ENCODE peak calls at places on chromosomes 4 and X, in five cellular contexts. One of them, this sample, is unnamed.

GRCh38 chr4:123597586-123597985 is 201.0 kb downstream of the SPRY1 start:
- DNase-seq in AG09319: no peak
- DNase-seq in upper lobe of left lung: no peak
- DNase-seq in CD4-positive, alpha-beta T cell: no peak
- DNase-seq in GM13976: no peak
- DNase-seq in this sample: no peak

GRCh38 chrX:53122013-53122412 is 28.1 kb downstream of the KANTR start:
- DNase-seq in AG09319: no peak
- DNase-seq in upper lobe of left lung: no peak
- DNase-seq in GM13976: no peak
- DNase-seq in CD4-positive, alpha-beta T cell: no peak
- DNase-seq in this sample: no peak

GRCh38 chr4:148097811-148098210 is 344.4 kb downstream of the NR3C2 start:
- DNase-seq in upper lobe of left lung: no peak
- DNase-seq in GM13976: no peak
- DNase-seq in CD4-positive, alpha-beta T cell: no peak
- DNase-seq in AG09319: no peak
- DNase-seq in this sample: no peak

GRCh38 chrX:50770702-50771101 is 43.3 kb downstream of the SHROOM4 start:
- DNase-seq in CD4-positive, alpha-beta T cell: no peak
- DNase-seq in upper lobe of left lung: peak; percentile 78
- DNase-seq in GM13976: no peak
- DNase-seq in AG09319: no peak
- DNase-seq in this sample: no peak

GRCh38 chr4:81523672-81524436 is 52.1 kb upstream of the RASGEF1B start:
- DNase-seq in upper lobe of left lung: no peak
- DNase-seq in AG09319: no peak
- DNase-seq in CD4-positive, alpha-beta T cell: no peak
- DNase-seq in GM13976: peak; percentile 3
- DNase-seq in this sample: no peak

GRCh38 chr4:99723555-99724450 is 66.2 kb upstream of the C4orf54 start:
- DNase-seq in GM13976: no peak
- DNase-seq in CD4-positive, alpha-beta T cell: no peak
- DNase-seq in upper lobe of left lung: peak; percentile 75
- DNase-seq in AG09319: no peak
- DNase-seq in this sample: no peak

GRCh38 chr4:129708776-129709175 is 612.8 kb downstream of the C4orf33 start:
- DNase-seq in upper lobe of left lung: no peak
- DNase-seq in GM13976: no peak
- DNase-seq in AG09319: no peak
- DNase-seq in CD4-positive, alpha-beta T cell: no peak
- DNase-seq in this sample: no peak

GRCh38 chrX:72712094-72712755 is 1.9 kb downstream of the PHKA1 start:
- DNase-seq in GM13976: no peak
- DNase-seq in CD4-positive, alpha-beta T cell: no peak
- DNase-seq in AG09319: no peak
- DNase-seq in upper lobe of left lung: no peak
- DNase-seq in this sample: no peak

GRCh38 chr4:116358633-116359222 is 726.6 kb downstream of the TRAM1L1 start:
- DNase-seq in CD4-positive, alpha-beta T cell: no peak
- DNase-seq in GM13976: peak; percentile 51
- DNase-seq in AG09319: peak; percentile 29
- DNase-seq in upper lobe of left lung: peak; percentile 62
- DNase-seq in this sample: peak; percentile 44

GRCh38 chr4:146640021-146640425 is 1.3 kb downstream of the POU4F2 start:
- DNase-seq in upper lobe of left lung: no peak
- DNase-seq in CD4-positive, alpha-beta T cell: no peak
- DNase-seq in GM13976: no peak
- DNase-seq in AG09319: no peak
- DNase-seq in this sample: no peak

GRCh38 chr4:129358571-129358970 is 262.6 kb downstream of the C4orf33 start:
- DNase-seq in upper lobe of left lung: no peak
- DNase-seq in AG09319: peak; percentile 20
- DNase-seq in GM13976: no peak
- DNase-seq in CD4-positive, alpha-beta T cell: no peak
- DNase-seq in this sample: no peak

GRCh38 chr4:2852481-2852881 is 8.8 kb downstream of the ADD1 start:
- DNase-seq in AG09319: no peak
- DNase-seq in upper lobe of left lung: peak; percentile 48
- DNase-seq in GM13976: peak; percentile 45
- DNase-seq in CD4-positive, alpha-beta T cell: peak; percentile 40
- DNase-seq in this sample: no peak

GRCh38 chr4:3781193-3781886 is 15.2 kb downstream of the ADRA2C start:
- DNase-seq in AG09319: no peak
- DNase-seq in upper lobe of left lung: no peak
- DNase-seq in CD4-positive, alpha-beta T cell: no peak
- DNase-seq in GM13976: no peak
- DNase-seq in this sample: no peak

GRCh38 chr4:177737387-177737965 is 295.2 kb upstream of the AGA start:
- DNase-seq in GM13976: no peak
- DNase-seq in upper lobe of left lung: no peak
- DNase-seq in CD4-positive, alpha-beta T cell: no peak
- DNase-seq in AG09319: no peak
- DNase-seq in this sample: no peak

GRCh38 chr4:104722467-104722866 is 227.8 kb upstream of the CXXC4 start:
- DNase-seq in CD4-positive, alpha-beta T cell: no peak
- DNase-seq in GM13976: no peak
- DNase-seq in upper lobe of left lung: no peak
- DNase-seq in AG09319: no peak
- DNase-seq in this sample: no peak

GRCh38 chr4:164956766-164957643 is 20.5 kb downstream of the TRIM61 start:
- DNase-seq in GM13976: peak; percentile 93
- DNase-seq in upper lobe of left lung: peak; percentile 93
- DNase-seq in CD4-positive, alpha-beta T cell: peak; percentile 71
- DNase-seq in AG09319: no peak
- DNase-seq in this sample: peak; percentile 88

GRCh38 chr4:184385705-184386141 is 88.6 kb downstream of the IRF2 start:
- DNase-seq in CD4-positive, alpha-beta T cell: no peak
- DNase-seq in upper lobe of left lung: peak; percentile 62
- DNase-seq in AG09319: no peak
- DNase-seq in GM13976: no peak
- DNase-seq in this sample: no peak

GRCh38 chr4:67820903-67821302 is 62.9 kb downstream of the TMPRSS11D start:
- DNase-seq in GM13976: no peak
- DNase-seq in upper lobe of left lung: no peak
- DNase-seq in CD4-positive, alpha-beta T cell: no peak
- DNase-seq in AG09319: no peak
- DNase-seq in this sample: no peak

GRCh38 chr4:7772708-7773385 is 166.8 kb downstream of the AFAP1 start:
- DNase-seq in AG09319: no peak
- DNase-seq in CD4-positive, alpha-beta T cell: no peak
- DNase-seq in GM13976: no peak
- DNase-seq in upper lobe of left lung: no peak
- DNase-seq in this sample: no peak

GRCh38 chr4:3339566-3339965 is 46.7 kb downstream of the RGS12 start:
- DNase-seq in upper lobe of left lung: no peak
- DNase-seq in CD4-positive, alpha-beta T cell: no peak
- DNase-seq in AG09319: no peak
- DNase-seq in GM13976: no peak
- DNase-seq in this sample: no peak

GRCh38 chr4:86921608-86922252 is 13.1 kb upstream of the AFF1 start:
- DNase-seq in GM13976: no peak
- DNase-seq in upper lobe of left lung: no peak
- DNase-seq in AG09319: no peak
- DNase-seq in CD4-positive, alpha-beta T cell: no peak
- DNase-seq in this sample: no peak

GRCh38 chrX:148069759-148070503 is 88.8 kb downstream of the FMR1NB start:
- DNase-seq in GM13976: peak; percentile 14
- DNase-seq in upper lobe of left lung: no peak
- DNase-seq in AG09319: no peak
- DNase-seq in CD4-positive, alpha-beta T cell: no peak
- DNase-seq in this sample: no peak

GRCh38 chrX:47200385-47201150 is 6.9 kb downstream of the UBA1 start:
- DNase-seq in GM13976: no peak
- DNase-seq in CD4-positive, alpha-beta T cell: no peak
- DNase-seq in AG09319: peak; percentile 73
- DNase-seq in upper lobe of left lung: no peak
- DNase-seq in this sample: no peak

GRCh38 chrX:13732246-13733067 is 2.0 kb downstream of the TRAPPC2 start:
- DNase-seq in CD4-positive, alpha-beta T cell: no peak
- DNase-seq in GM13976: no peak
- DNase-seq in AG09319: no peak
- DNase-seq in upper lobe of left lung: no peak
- DNase-seq in this sample: no peak

GRCh38 chrX:110588164-110588563 is 207.5 kb downstream of the CHRDL1 start:
- DNase-seq in AG09319: no peak
- DNase-seq in upper lobe of left lung: no peak
- DNase-seq in CD4-positive, alpha-beta T cell: no peak
- DNase-seq in GM13976: no peak
- DNase-seq in this sample: no peak

GRCh38 chrX:477441-478012 is 90.8 kb upstream of the PPP2R3B start:
- DNase-seq in CD4-positive, alpha-beta T cell: no peak
- DNase-seq in GM13976: no peak
- DNase-seq in AG09319: no peak
- DNase-seq in upper lobe of left lung: no peak
- DNase-seq in this sample: no peak

GRCh38 chr4:73912191-73912590 is 43.0 kb downstream of the CXCL1 start:
- DNase-seq in upper lobe of left lung: no peak
- DNase-seq in AG09319: no peak
- DNase-seq in GM13976: no peak
- DNase-seq in CD4-positive, alpha-beta T cell: no peak
- DNase-seq in this sample: no peak

GRCh38 chr4:156889616-156890594 is 81.7 kb downstream of the PDGFC start:
- DNase-seq in CD4-positive, alpha-beta T cell: no peak
- DNase-seq in GM13976: no peak
- DNase-seq in upper lobe of left lung: no peak
- DNase-seq in AG09319: peak; percentile 20
- DNase-seq in this sample: no peak

GRCh38 chrX:7446815-7447214 is 298.9 kb upstream of the PUDP start:
- DNase-seq in AG09319: no peak
- DNase-seq in GM13976: no peak
- DNase-seq in CD4-positive, alpha-beta T cell: no peak
- DNase-seq in upper lobe of left lung: no peak
- DNase-seq in this sample: no peak

GRCh38 chr4:71729856-71730255 is 54.0 kb downstream of the GC start:
- DNase-seq in upper lobe of left lung: no peak
- DNase-seq in CD4-positive, alpha-beta T cell: no peak
- DNase-seq in GM13976: no peak
- DNase-seq in AG09319: no peak
- DNase-seq in this sample: no peak

GRCh38 chrX:111881715-111882114 is 5.7 kb downstream of the TRPC5OS start:
- DNase-seq in upper lobe of left lung: no peak
- DNase-seq in CD4-positive, alpha-beta T cell: no peak
- DNase-seq in GM13976: no peak
- DNase-seq in AG09319: no peak
- DNase-seq in this sample: no peak

GRCh38 chr4:183388777-183389176 is 55.7 kb upstream of the CDKN2AIP start:
- DNase-seq in upper lobe of left lung: no peak
- DNase-seq in CD4-positive, alpha-beta T cell: no peak
- DNase-seq in GM13976: no peak
- DNase-seq in AG09319: no peak
- DNase-seq in this sample: no peak

GRCh38 chrX:103918584-103919335 is 43.7 kb upstream of the TMSB15B start:
- DNase-seq in CD4-positive, alpha-beta T cell: peak; percentile 46
- DNase-seq in GM13976: peak; percentile 69
- DNase-seq in upper lobe of left lung: peak; percentile 65
- DNase-seq in AG09319: no peak
- DNase-seq in this sample: peak; percentile 64

GRCh38 chr4:14888790-14889189 is 113.5 kb upstream of the CPEB2 start:
- DNase-seq in AG09319: no peak
- DNase-seq in upper lobe of left lung: peak; percentile 40
- DNase-seq in GM13976: no peak
- DNase-seq in CD4-positive, alpha-beta T cell: no peak
- DNase-seq in this sample: no peak

GRCh38 chr4:82491251-82491960 is 61.0 kb downstream of the ENOPH1 start:
- DNase-seq in AG09319: no peak
- DNase-seq in GM13976: no peak
- DNase-seq in upper lobe of left lung: no peak
- DNase-seq in CD4-positive, alpha-beta T cell: no peak
- DNase-seq in this sample: no peak

GRCh38 chrX:152884171-152884570 is 13.7 kb upstream of the ZNF185 start:
- DNase-seq in upper lobe of left lung: no peak
- DNase-seq in AG09319: no peak
- DNase-seq in GM13976: no peak
- DNase-seq in CD4-positive, alpha-beta T cell: no peak
- DNase-seq in this sample: no peak
- TF ChIP-seq CTCF in upper lobe of left lung: no peak
- TF ChIP-seq CTCF in AG09319: no peak
- TF ChIP-seq CTCF in GM13976: no peak
- TF ChIP-seq CTCF in CD4-positive, alpha-beta T cell: no peak
- TF ChIP-seq CTCF in this sample: no peak

GRCh38 chr4:153453455-153453854 is 12.7 kb upstream of the TMEM131L start:
- DNase-seq in AG09319: no peak
- DNase-seq in CD4-positive, alpha-beta T cell: no peak
- DNase-seq in upper lobe of left lung: peak; percentile 36
- DNase-seq in GM13976: no peak
- DNase-seq in this sample: no peak

GRCh38 chr4:153450545-153450917 is 15.6 kb upstream of the TMEM131L start:
- DNase-seq in GM13976: no peak
- DNase-seq in CD4-positive, alpha-beta T cell: no peak
- DNase-seq in upper lobe of left lung: no peak
- DNase-seq in AG09319: no peak
- DNase-seq in this sample: no peak

GRCh38 chr4:153449338-153449737 is 16.8 kb upstream of the TMEM131L start:
- DNase-seq in CD4-positive, alpha-beta T cell: no peak
- DNase-seq in AG09319: no peak
- DNase-seq in GM13976: no peak
- DNase-seq in upper lobe of left lung: no peak
- DNase-seq in this sample: no peak

GRCh38 chr4:153452661-153453378 is 13.3 kb upstream of the TMEM131L start:
- DNase-seq in GM13976: no peak
- DNase-seq in CD4-positive, alpha-beta T cell: no peak
- DNase-seq in upper lobe of left lung: no peak
- DNase-seq in AG09319: no peak
- DNase-seq in this sample: no peak

GRCh38 chr4:153451931-153452660 is 14.1 kb upstream of the TMEM131L start:
- DNase-seq in CD4-positive, alpha-beta T cell: no peak
- DNase-seq in AG09319: no peak
- DNase-seq in GM13976: no peak
- DNase-seq in upper lobe of left lung: peak; percentile 34
- DNase-seq in this sample: no peak
- TF ChIP-seq CTCF in CD4-positive, alpha-beta T cell: no peak
- TF ChIP-seq CTCF in AG09319: no peak
- TF ChIP-seq CTCF in GM13976: no peak
- TF ChIP-seq CTCF in upper lobe of left lung: no peak
- TF ChIP-seq CTCF in this sample: no peak

DNA sequence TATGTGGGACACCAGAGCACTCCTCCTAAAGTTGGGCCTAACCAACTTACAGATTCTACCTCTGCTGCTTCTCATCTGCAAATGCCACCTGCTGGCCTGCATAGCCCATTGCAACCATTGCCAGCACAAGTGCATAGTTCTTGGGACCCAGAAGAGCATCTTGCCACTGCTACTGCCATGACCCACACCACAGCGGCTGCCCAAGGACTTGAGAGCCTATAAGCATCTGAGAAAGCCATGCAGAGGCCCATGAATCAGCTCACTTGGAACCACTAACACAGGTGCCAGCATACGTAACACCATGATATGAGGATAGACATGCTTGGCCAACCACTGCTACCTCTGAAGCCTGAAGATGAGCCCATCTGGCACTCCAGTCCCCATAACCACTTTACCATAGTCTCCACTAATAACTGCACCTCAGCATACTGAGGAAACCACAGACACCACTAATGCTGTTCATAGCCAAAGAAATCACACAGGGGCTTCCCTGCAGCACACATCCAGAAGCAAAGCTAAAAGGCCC is 258.1 kb upstream of the AGTR2 start:
- DNase-seq in AG09319: no peak
- DNase-seq in upper lobe of left lung: no peak
- DNase-seq in CD4-positive, alpha-beta T cell: no peak
- DNase-seq in GM13976: no peak
- DNase-seq in this sample: no peak
- TF ChIP-seq CTCF in AG09319: peak; percentile 30
- TF ChIP-seq CTCF in upper lobe of left lung: no peak
- TF ChIP-seq CTCF in CD4-positive, alpha-beta T cell: no peak
- TF ChIP-seq CTCF in GM13976: peak; percentile 57
- TF ChIP-seq CTCF in this sample: peak; percentile 78

GRCh38 chr4:78057135-78057599 is at the start of gene FRAS1:
- DNase-seq in upper lobe of left lung: peak; percentile 22
- DNase-seq in AG09319: no peak
- DNase-seq in CD4-positive, alpha-beta T cell: no peak
- DNase-seq in GM13976: peak; percentile 40
- DNase-seq in this sample: peak; percentile 29
- TF ChIP-seq CTCF in upper lobe of left lung: no peak
- TF ChIP-seq CTCF in AG09319: no peak
- TF ChIP-seq CTCF in CD4-positive, alpha-beta T cell: no peak
- TF ChIP-seq CTCF in GM13976: no peak
- TF ChIP-seq CTCF in this sample: no peak

This sample was measured in GM13977.